ENCODE peak calls at places on chromosomes 11 and 22, in four cellular contexts. One of them, this sample, is unnamed.

GRCh38 chr22:39607093-39607492 is 36.5 kb downstream of the CACNA1I start:
- DNase-seq in K562: no peak
- DNase-seq in SK-N-SH: no peak
- DNase-seq in H1: no peak
- DNase-seq in this sample: no peak

GRCh38 chr11:32891657-32892354 is 805 bp upstream of the QSER1 start:
- DNase-seq in SK-N-SH: no peak
- DNase-seq in K562: no peak
- DNase-seq in H1: no peak
- DNase-seq in this sample: no peak

GRCh38 chr11:124101722-124102121 is 13.5 kb upstream of the VWA5A start:
- DNase-seq in H1: no peak
- DNase-seq in SK-N-SH: no peak
- DNase-seq in K562: no peak
- DNase-seq in this sample: no peak

GRCh38 chr11:123725995-123726655 is 15.3 kb downstream of the ZNF202 start:
- DNase-seq in SK-N-SH: no peak
- DNase-seq in H1: no peak
- DNase-seq in K562: no peak
- DNase-seq in this sample: no peak

GRCh38 chr11:41878158-41878557 is 418.7 kb upstream of the LRRC4C start:
- DNase-seq in H1: no peak
- DNase-seq in SK-N-SH: no peak
- DNase-seq in K562: no peak
- DNase-seq in this sample: no peak

GRCh38 chr11:36619502-36619901 is 21.5 kb upstream of the RAG2 start:
- DNase-seq in H1: no peak
- DNase-seq in SK-N-SH: peak
- DNase-seq in K562: no peak
- DNase-seq in this sample: no peak

GRCh38 chr11:22508691-22509090 is 116.9 kb downstream of the FANCF start:
- DNase-seq in K562: no peak
- DNase-seq in H1: no peak
- DNase-seq in SK-N-SH: no peak
- DNase-seq in this sample: no peak

GRCh38 chr11:86955674-86956522 is 703 bp upstream of the FZD4 start:
- DNase-seq in H1: no peak
- DNase-seq in SK-N-SH: peak
- DNase-seq in K562: peak
- DNase-seq in this sample: peak

GRCh38 chr11:9660886-9661285 is 3.0 kb upstream of the SWAP70 start:
- DNase-seq in H1: no peak
- DNase-seq in K562: no peak
- DNase-seq in SK-N-SH: no peak
- DNase-seq in this sample: no peak

GRCh38 chr22:46672731-46673130 is 52.5 kb downstream of the GRAMD4 start:
- DNase-seq in SK-N-SH: no peak
- DNase-seq in H1: no peak
- DNase-seq in K562: no peak
- DNase-seq in this sample: no peak

GRCh38 chr11:64208086-64208795 is 1.7 kb downstream of the FERMT3 start:
- DNase-seq in SK-N-SH: peak
- DNase-seq in H1: no peak
- DNase-seq in K562: no peak
- DNase-seq in this sample: no peak

GRCh38 chr11:69909561-69910518 is 90.6 kb upstream of the FGF3 start:
- DNase-seq in K562: peak
- DNase-seq in SK-N-SH: peak
- DNase-seq in H1: no peak
- DNase-seq in this sample: peak

GRCh38 chr11:66056541-66056940 is 4.4 kb downstream of the SF3B2 start:
- DNase-seq in SK-N-SH: no peak
- DNase-seq in K562: no peak
- DNase-seq in H1: no peak
- DNase-seq in this sample: no peak

GRCh38 chr22:45604239-45604711 is 67.4 kb upstream of the ATXN10 start:
- DNase-seq in H1: no peak
- DNase-seq in K562: no peak
- DNase-seq in SK-N-SH: no peak
- DNase-seq in this sample: no peak
- TF ChIP-seq TEAD4 in H1: no peak
- TF ChIP-seq TEAD4 in K562: no peak
- TF ChIP-seq TEAD4 in SK-N-SH: no peak
- TF ChIP-seq TEAD4 in this sample: no peak

GRCh38 chr11:44288133-44288526 is 21.8 kb downstream of the ALX4 start:
- DNase-seq in H1: no peak
- DNase-seq in K562: no peak
- DNase-seq in SK-N-SH: no peak
- DNase-seq in this sample: no peak

GRCh38 chr11:44286268-44286880 is 23.6 kb downstream of the ALX4 start:
- DNase-seq in K562: peak
- DNase-seq in SK-N-SH: peak
- DNase-seq in H1: no peak
- DNase-seq in this sample: peak

GRCh38 chr11:44286911-44287310 is 23.0 kb downstream of the ALX4 start:
- DNase-seq in K562: no peak
- DNase-seq in SK-N-SH: no peak
- DNase-seq in H1: no peak
- DNase-seq in this sample: no peak

GRCh38 chr11:44285756-44286155 is 24.2 kb downstream of the ALX4 start:
- DNase-seq in K562: no peak
- DNase-seq in H1: no peak
- DNase-seq in SK-N-SH: no peak
- DNase-seq in this sample: no peak

DNA sequence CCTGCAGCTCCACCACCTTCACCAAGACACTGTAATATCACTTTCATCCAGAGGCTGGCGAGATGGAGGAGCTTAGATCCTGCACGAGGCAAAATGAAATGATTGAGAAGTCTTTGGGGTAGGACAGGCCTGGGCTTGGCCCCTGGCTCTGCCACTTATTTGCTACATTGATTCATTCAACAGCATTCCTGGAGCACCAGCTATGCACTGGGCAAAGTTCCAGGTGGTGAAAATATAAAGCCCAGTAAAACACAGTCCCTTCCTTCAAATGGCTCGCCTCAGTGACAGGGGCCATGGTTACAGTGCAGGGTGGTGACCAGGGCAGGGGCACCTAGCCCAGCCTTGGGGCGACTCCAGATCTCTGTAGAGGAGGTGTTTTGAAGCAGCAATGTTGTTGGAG is 19.7 kb downstream of the ALX4 start:
- DNase-seq in H1: no peak
- DNase-seq in K562: no peak
- DNase-seq in SK-N-SH: no peak
- DNase-seq in this sample: no peak
- TF ChIP-seq TEAD4 in H1: no peak
- TF ChIP-seq TEAD4 in K562: no peak
- TF ChIP-seq TEAD4 in SK-N-SH: no peak
- TF ChIP-seq TEAD4 in this sample: no peak

GRCh38 chr11:117097567-117098268 is 510 bp downstream of the SIK3 start:
- DNase-seq in H1: no peak
- DNase-seq in K562: peak
- DNase-seq in SK-N-SH: peak
- DNase-seq in this sample: peak
- TF ChIP-seq TEAD4 in H1: no peak
- TF ChIP-seq TEAD4 in K562: no peak
- TF ChIP-seq TEAD4 in SK-N-SH: no peak
- TF ChIP-seq TEAD4 in this sample: no peak

GRCh38 chr11:122317337-122317736 is 201.3 kb upstream of the BLID start:
- DNase-seq in K562: no peak
- DNase-seq in H1: no peak
- DNase-seq in SK-N-SH: no peak
- DNase-seq in this sample: no peak

GRCh38 chr11:122308286-122308685 is 192.3 kb upstream of the BLID start:
- DNase-seq in K562: no peak
- DNase-seq in SK-N-SH: no peak
- DNase-seq in H1: no peak
- DNase-seq in this sample: no peak

GRCh38 chr11:122309262-122309925 is 193.4 kb upstream of the BLID start:
- DNase-seq in H1: no peak
- DNase-seq in K562: no peak
- DNase-seq in SK-N-SH: no peak
- DNase-seq in this sample: no peak

GRCh38 chr11:122310701-122311100 is 194.7 kb upstream of the BLID start:
- DNase-seq in K562: no peak
- DNase-seq in H1: no peak
- DNase-seq in SK-N-SH: no peak
- DNase-seq in this sample: no peak

GRCh38 chr11:122313581-122313980 is 197.6 kb upstream of the BLID start:
- DNase-seq in K562: no peak
- DNase-seq in H1: no peak
- DNase-seq in SK-N-SH: no peak
- DNase-seq in this sample: no peak
- TF ChIP-seq TEAD4 in K562: no peak
- TF ChIP-seq TEAD4 in H1: no peak
- TF ChIP-seq TEAD4 in SK-N-SH: no peak
- TF ChIP-seq TEAD4 in this sample: no peak

GRCh38 chr11:118691926-118692830 is 12.7 kb upstream of the TREH start:
- DNase-seq in K562: no peak
- DNase-seq in SK-N-SH: no peak
- DNase-seq in H1: no peak
- DNase-seq in this sample: peak
- TF ChIP-seq TEAD4 in K562: no peak
- TF ChIP-seq TEAD4 in SK-N-SH: no peak
- TF ChIP-seq TEAD4 in H1: no peak
- TF ChIP-seq TEAD4 in this sample: no peak

GRCh38 chr22:36395922-36396321 is 8.2 kb upstream of the MYH9 start:
- DNase-seq in H1: no peak
- DNase-seq in K562: no peak
- DNase-seq in SK-N-SH: peak
- DNase-seq in this sample: no peak
- TF ChIP-seq TEAD4 in H1: no peak
- TF ChIP-seq TEAD4 in K562: peak
- TF ChIP-seq TEAD4 in SK-N-SH: no peak
- TF ChIP-seq TEAD4 in this sample: no peak

GRCh38 chr22:22194931-22195264 is 49.7 kb upstream of the VPREB1 start:
- DNase-seq in K562: no peak
- DNase-seq in SK-N-SH: no peak
- DNase-seq in H1: no peak
- DNase-seq in this sample: no peak

GRCh38 chr22:22195265-22196017 is 49.1 kb upstream of the VPREB1 start:
- DNase-seq in K562: peak
- DNase-seq in H1: peak
- DNase-seq in SK-N-SH: peak
- DNase-seq in this sample: peak

GRCh38 chr22:22196018-22196533 is 48.5 kb upstream of the VPREB1 start:
- DNase-seq in SK-N-SH: no peak
- DNase-seq in K562: no peak
- DNase-seq in H1: no peak
- DNase-seq in this sample: no peak

GRCh38 chr22:22196833-22197477 is 47.6 kb upstream of the VPREB1 start:
- DNase-seq in H1: no peak
- DNase-seq in SK-N-SH: no peak
- DNase-seq in K562: no peak
- DNase-seq in this sample: no peak

GRCh38 chr22:22193923-22194322 is 50.7 kb upstream of the VPREB1 start:
- DNase-seq in H1: no peak
- DNase-seq in SK-N-SH: no peak
- DNase-seq in K562: no peak
- DNase-seq in this sample: no peak
- TF ChIP-seq TEAD4 in H1: no peak
- TF ChIP-seq TEAD4 in SK-N-SH: no peak
- TF ChIP-seq TEAD4 in K562: no peak
- TF ChIP-seq TEAD4 in this sample: no peak